ENCODE peak calls at places on chromosomes 2 and 18, in five cellular contexts. Y is endodermal cell, R is PC-9, D is mucosa of descending colon, B is adrenal gland. M is an unnamed sample. For H3K4me1, the result is how much of the 10 kb centered on the place peaks cover.

GRCh38 chr2:228590681-228591080 is 409.2 kb upstream of the SPHKAP start:
- DNase-seq in Y (no peak), R (no peak), D (no peak), B (no peak), M (no peak)

GRCh38 chr18:11529081-11529480 is 80.3 kb upstream of the SLC35G4 start:
- DNase-seq in Y (no peak), R (no peak), D (no peak), B (no peak), M (no peak)

GRCh38 chr2:230712443-230713330 is at the start of gene CAB39:
- DNase-seq in Y (peak), R (peak), D (peak), B (peak), M (peak)

GRCh38 chr2:208496129-208496528 is 89.5 kb downstream of the PTH2R start:
- DNase-seq in Y (no peak), R (no peak), D (no peak), B (no peak), M (no peak)

GRCh38 chr2:15969214-15969613 is 28.9 kb downstream of the MYCN start:
- DNase-seq in Y (no peak), R (no peak), D (no peak), B (no peak), M (no peak)

GRCh38 chr2:146666336-146666735 is 1178.5 kb upstream of the ACVR2A start:
- DNase-seq in Y (no peak), R (no peak), D (no peak), B (no peak), M (no peak)

GRCh38 chr2:73614105-73614504 is 28.1 kb downstream of the NAT8 start:
- DNase-seq in Y (no peak), R (no peak), D (no peak), B (no peak), M (no peak)

GRCh38 chr2:144132357-144132756 is 387.6 kb downstream of the ZEB2 start:
- DNase-seq in Y (no peak), R (no peak), D (no peak), B (no peak), M (no peak)

GRCh38 chr18:11040823-11041712 is 108.3 kb downstream of the PIEZO2 start:
- DNase-seq in Y (peak), R (no peak), D (peak), B (peak), M (no peak)

GRCh38 chr2:162473-163135 is 101.2 kb downstream of the SH3YL1 start:
- DNase-seq in Y (no peak), R (peak), D (peak), B (no peak), M (no peak)

GRCh38 chr2:96105994-96106393 is 10.4 kb downstream of the ADRA2B start:
- DNase-seq in Y (no peak), R (no peak), D (no peak), B (no peak), M (no peak)

GRCh38 chr2:70851704-70852103 is 16.1 kb upstream of the CD207 start:
- DNase-seq in Y (no peak), R (no peak), D (no peak), B (no peak), M (no peak)

GRCh38 chr2:127434515-127434914 is 16.3 kb downstream of the PROC start:
- DNase-seq in Y (no peak), R (no peak), D (no peak), B (no peak), M (no peak)

GRCh38 chr2:71798266-71799012 is 345.1 kb downstream of the DYSF start:
- DNase-seq in Y (peak), R (no peak), D (peak), B (peak), M (no peak)

GRCh38 chr2:109487871-109488655 is 125.7 kb downstream of the SEPTIN10 start:
- DNase-seq in Y (no peak), R (no peak), D (no peak), B (no peak), M (no peak)

GRCh38 chr18:57910817-57911216 is 107.7 kb upstream of the ATP8B1 start:
- DNase-seq in Y (peak), R (no peak), D (peak), B (no peak), M (no peak)

GRCh38 chr2:31886700-31887099 is 124.1 kb downstream of the MEMO1 start:
- DNase-seq in Y (peak), R (no peak), D (peak), B (no peak), M (no peak)

GRCh38 chr2:3626817-3627499 is 31.0 kb upstream of the ALLC start:
- DNase-seq in Y (peak), R (no peak), D (no peak), B (no peak), M (peak)

GRCh38 chr2:157441072-157441454 is 2.8 kb downstream of the CYTIP start:
- DNase-seq in Y (no peak), R (no peak), D (peak), B (no peak), M (no peak)

GRCh38 chr2:6408057-6408456 is 457.6 kb downstream of the CMPK2 start:
- DNase-seq in Y (no peak), R (no peak), D (no peak), B (no peak), M (no peak)

GRCh38 chr2:164661349-164661748 is 40.1 kb upstream of the GRB14 start:
- DNase-seq in Y (no peak), R (no peak), D (no peak), B (no peak), M (no peak)

GRCh38 chr2:72983500-72984039 is 66.3 kb downstream of the EMX1 start:
- DNase-seq in Y (no peak), R (no peak), D (peak), B (no peak), M (peak)

GRCh38 chr2:60567919-60568874 is 14.7 kb upstream of the BCL11A start:
- DNase-seq in Y (no peak), R (no peak), D (no peak), B (no peak), M (no peak)

GRCh38 chr2:88596141-88596830 is 31.0 kb downstream of the EIF2AK3 start:
- DNase-seq in Y (peak), R (no peak), D (no peak), B (no peak), M (no peak)

GRCh38 chr18:76457475-76457874 is 37.6 kb downstream of the ZNF516 start:
- DNase-seq in Y (no peak), R (no peak), D (no peak), B (no peak), M (no peak)

GRCh38 chr2:127647242-127648190 is 1.6 kb downstream of the GPR17 start:
- DNase-seq in Y (no peak), R (no peak), D (no peak), B (peak), M (no peak)

GRCh38 chr2:236633764-236634163 is 64.1 kb downstream of the ACKR3 start:
- DNase-seq in Y (no peak), R (no peak), D (no peak), B (no peak), M (no peak)

GRCh38 chr2:206260427-206261012 is 13.9 kb upstream of the ZDBF2 start:
- DNase-seq in Y (no peak), R (no peak), D (no peak), B (peak), M (no peak)

GRCh38 chr2:225437319-225437718 is 37.8 kb downstream of the NYAP2 start:
- DNase-seq in Y (no peak), R (no peak), D (no peak), B (no peak), M (no peak)

GRCh38 chr2:46184794-46185583 is 112.2 kb upstream of the EPAS1 start:
- DNase-seq in Y (peak), R (no peak), D (no peak), B (no peak), M (no peak)

GRCh38 chr2:54471221-54471711 is 15.1 kb downstream of the SPTBN1 start:
- DNase-seq in Y (no peak), R (peak), D (no peak), B (peak), M (no peak)

GRCh38 chr2:183081908-183082307 is 3.4 kb downstream of the DUSP19 start:
- DNase-seq in Y (no peak), R (no peak), D (no peak), B (no peak), M (no peak)

GRCh38 chr2:150234787-150235512 is 252.5 kb downstream of the RND3 start:
- DNase-seq in Y (no peak), R (no peak), D (peak), B (no peak), M (no peak)

DNA sequence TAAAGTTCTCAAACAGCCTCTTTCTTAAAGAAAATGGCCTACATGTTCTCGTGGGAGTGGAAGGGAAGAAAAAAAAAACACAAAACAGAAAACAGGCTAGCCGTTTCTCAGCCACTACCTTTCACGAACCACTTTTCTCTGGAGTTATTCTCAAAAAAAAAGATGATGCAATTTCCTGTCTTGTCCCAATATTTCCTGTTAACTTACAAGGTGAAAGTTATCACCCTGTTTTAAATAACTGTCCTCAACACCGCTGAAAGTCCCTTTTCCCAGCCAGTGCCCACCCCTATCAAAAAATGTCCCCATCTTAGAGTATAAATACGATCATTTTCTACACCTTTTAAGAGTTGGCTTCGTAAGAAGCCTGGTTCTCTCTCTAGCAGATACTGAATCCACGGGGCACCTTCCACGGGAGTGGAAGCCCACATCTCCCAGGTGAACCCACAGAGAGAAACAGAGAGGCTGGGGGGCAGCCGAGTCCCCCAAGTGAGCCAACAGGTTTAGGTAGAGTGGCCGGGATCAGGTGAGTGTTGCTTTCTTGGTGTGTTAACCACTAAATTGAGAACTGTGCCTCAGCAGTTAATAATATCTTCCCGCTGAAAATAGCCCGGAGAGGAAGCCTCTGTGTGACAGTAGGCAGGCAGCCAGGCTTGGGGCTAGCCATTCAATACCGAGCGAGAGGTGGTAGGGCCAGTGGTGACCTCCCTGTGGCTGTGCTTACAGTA is 15.9 kb downstream of the SMAD7 start:
- DNase-seq in Y (no peak), R (no peak), D (no peak), B (peak), M (peak)
- H3K4me1 ChIP-seq in Y (half or more), R (under half), D (half or more), B (half or more), M (half or more)

GRCh38 chr2:234454433-234454832 is 42.4 kb downstream of the ARL4C start:
- DNase-seq in Y (no peak), R (no peak), D (no peak), B (no peak), M (no peak)
- H3K4me3 ChIP-seq in Y (no peak), R (no peak), D (no peak), B (no peak), M (no peak)

GRCh38 chr2:69624153-69624552 is 19.4 kb downstream of the AAK1 start:
- DNase-seq in Y (no peak), R (no peak), D (no peak), B (no peak), M (no peak)

GRCh38 chr2:69621440-69621839 is 22.1 kb downstream of the AAK1 start:
- DNase-seq in Y (no peak), R (no peak), D (no peak), B (no peak), M (no peak)

GRCh38 chr2:69625078-69625788 is 18.3 kb downstream of the AAK1 start:
- DNase-seq in Y (no peak), R (no peak), D (no peak), B (no peak), M (no peak)

GRCh38 chr2:69624611-69625010 is 18.9 kb downstream of the AAK1 start:
- DNase-seq in Y (no peak), R (no peak), D (no peak), B (no peak), M (no peak)

GRCh38 chr2:69623236-69623635 is 20.3 kb downstream of the AAK1 start:
- DNase-seq in Y (no peak), R (no peak), D (no peak), B (no peak), M (no peak)
- H3K4me1 ChIP-seq in Y (under half), R (under half), D (under half), B (under half), M (under half)

DNA sequence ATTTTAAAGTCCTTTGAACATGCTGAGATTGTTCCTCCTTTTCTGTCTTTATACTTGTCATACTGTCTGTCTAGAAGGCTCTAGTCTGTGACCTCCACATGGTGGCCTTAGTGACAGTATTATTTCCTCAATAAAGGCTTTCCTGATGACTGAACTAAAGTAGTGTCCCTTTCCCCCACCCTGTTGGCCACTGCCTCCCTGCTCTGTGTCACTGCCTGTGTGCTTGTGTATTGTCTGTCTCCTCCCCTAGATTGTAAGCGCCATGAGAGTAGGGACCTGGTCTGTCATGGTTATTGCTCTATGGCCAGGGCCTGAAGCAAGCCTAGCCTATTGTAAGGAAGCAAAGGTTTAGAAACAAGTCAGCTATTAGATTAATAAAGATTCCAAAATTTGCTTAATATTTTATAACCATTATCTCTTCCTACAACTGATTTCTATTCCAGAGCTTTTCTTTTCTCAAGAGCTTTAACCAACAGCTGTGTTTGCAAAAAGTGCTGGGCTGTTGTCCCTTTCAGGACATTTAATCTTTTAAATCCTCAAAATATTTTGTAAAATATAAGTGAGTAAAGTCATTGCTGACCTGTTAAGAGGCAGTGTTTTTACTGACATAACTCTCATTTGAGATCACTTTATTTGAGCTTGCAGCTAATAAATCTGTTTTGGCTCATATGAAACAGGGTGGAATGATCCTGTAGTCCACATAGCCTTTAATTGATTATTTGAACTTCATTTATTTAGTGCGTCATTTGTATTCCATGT is 35.5 kb downstream of the DIS3L2 start:
- DNase-seq in Y (no peak), R (no peak), D (no peak), B (no peak), M (no peak)
- H3K4me3 ChIP-seq in Y (no peak), R (no peak), D (no peak), B (no peak), M (no peak)

M was measured in stomach.